ENCODE peak calls at places on chromosomes 16 and 17, in four cellular contexts. One of them, this sample, is unnamed.

GRCh38 chr16:80323187-80323807 is 217.5 kb upstream of the DYNLRB2 start:
- DNase-seq in GM12878: no peak
- DNase-seq in WTC11: no peak
- DNase-seq in K562: no peak
- DNase-seq in this sample: no peak

GRCh38 chr17:68035131-68035522 is 408 bp upstream of the KPNA2 start:
- DNase-seq in K562: no peak
- DNase-seq in WTC11: peak; percentile 93
- DNase-seq in GM12878: no peak
- DNase-seq in this sample: no peak

GRCh38 chr16:13076878-13077277 is 175.5 kb downstream of the SHISA9 start:
- DNase-seq in WTC11: no peak
- DNase-seq in K562: no peak
- DNase-seq in GM12878: no peak
- DNase-seq in this sample: no peak

GRCh38 chr16:64253525-64253924 is 868.3 kb downstream of the CDH11 start:
- DNase-seq in K562: no peak
- DNase-seq in GM12878: no peak
- DNase-seq in WTC11: no peak
- DNase-seq in this sample: no peak

GRCh38 chr16:89918453-89919347 is at the start of gene MC1R:
- DNase-seq in GM12878: no peak
- DNase-seq in WTC11: peak; percentile 48
- DNase-seq in K562: peak; percentile 80
- DNase-seq in this sample: peak; percentile 72

GRCh38 chr17:63150466-63150865 is 184.4 kb downstream of the TANC2 start:
- DNase-seq in GM12878: no peak
- DNase-seq in WTC11: no peak
- DNase-seq in K562: no peak
- DNase-seq in this sample: no peak

GRCh38 chr17:2071421-2072281 is 16.7 kb downstream of the HIC1 start:
- DNase-seq in GM12878: no peak
- DNase-seq in K562: no peak
- DNase-seq in WTC11: no peak
- DNase-seq in this sample: no peak

GRCh38 chr16:15976929-15977637 is 27.7 kb downstream of the ABCC1 start:
- DNase-seq in WTC11: no peak
- DNase-seq in GM12878: no peak
- DNase-seq in K562: no peak
- DNase-seq in this sample: no peak

GRCh38 chr17:81329927-81330883 is 35.1 kb upstream of the SLC38A10 start:
- DNase-seq in K562: no peak
- DNase-seq in WTC11: no peak
- DNase-seq in GM12878: no peak
- DNase-seq in this sample: no peak

GRCh38 chr17:56481654-56482053 is 111.8 kb upstream of the NOG start:
- DNase-seq in WTC11: no peak
- DNase-seq in GM12878: no peak
- DNase-seq in K562: no peak
- DNase-seq in this sample: no peak

GRCh38 chr16:30092373-30093010 is 768 bp upstream of the TBX6 start:
- DNase-seq in GM12878: peak; percentile 93
- DNase-seq in WTC11: peak; percentile 86
- DNase-seq in K562: peak; percentile 91
- DNase-seq in this sample: peak; percentile 94

GRCh38 chr17:72164340-72164739 is 43.5 kb downstream of the SOX9 start:
- DNase-seq in K562: no peak
- DNase-seq in GM12878: no peak
- DNase-seq in WTC11: no peak
- DNase-seq in this sample: no peak

GRCh38 chr17:49216953-49217650 is 6.6 kb downstream of the ABI3 start:
- DNase-seq in GM12878: no peak
- DNase-seq in K562: no peak
- DNase-seq in WTC11: no peak
- DNase-seq in this sample: peak; percentile 40

GRCh38 chr16:55495616-55496289 is 13.1 kb upstream of the LPCAT2 start:
- DNase-seq in WTC11: no peak
- DNase-seq in GM12878: no peak
- DNase-seq in K562: no peak
- DNase-seq in this sample: no peak

GRCh38 chr17:808003-808294 is 25.8 kb downstream of the MRM3 start:
- DNase-seq in K562: no peak
- DNase-seq in WTC11: no peak
- DNase-seq in GM12878: no peak
- DNase-seq in this sample: no peak

GRCh38 chr16:78666318-78666717 is 566.9 kb downstream of the WWOX start:
- DNase-seq in GM12878: no peak
- DNase-seq in WTC11: no peak
- DNase-seq in K562: no peak
- DNase-seq in this sample: peak; percentile 14

GRCh38 chr17:2449486-2449885 is 48.6 kb upstream of the MNT start:
- DNase-seq in WTC11: no peak
- DNase-seq in K562: no peak
- DNase-seq in GM12878: no peak
- DNase-seq in this sample: peak; percentile 51

GRCh38 chr17:21098934-21099687 is 27.7 kb upstream of the DHRS7B start:
- DNase-seq in GM12878: peak; percentile 65
- DNase-seq in WTC11: peak; percentile 81
- DNase-seq in K562: peak; percentile 91
- DNase-seq in this sample: peak; percentile 90

GRCh38 chr17:12909511-12909910 is 108.3 kb downstream of the ELAC2 start:
- DNase-seq in K562: no peak
- DNase-seq in GM12878: no peak
- DNase-seq in WTC11: no peak
- DNase-seq in this sample: no peak

GRCh38 chr17:71085238-71086033 is 916.1 kb downstream of the KCNJ2 start:
- DNase-seq in GM12878: no peak
- DNase-seq in WTC11: peak; percentile 70
- DNase-seq in K562: no peak
- DNase-seq in this sample: peak; percentile 30

GRCh38 chr17:59311051-59311468 is 20.4 kb upstream of the YPEL2 start:
- DNase-seq in WTC11: peak; percentile 18
- DNase-seq in GM12878: peak; percentile 28
- DNase-seq in K562: peak; percentile 66
- DNase-seq in this sample: peak; percentile 81

GRCh38 chr17:40341808-40342574 is 22.5 kb downstream of the GJD3 start:
- DNase-seq in GM12878: no peak
- DNase-seq in K562: peak; percentile 77
- DNase-seq in WTC11: peak; percentile 82
- DNase-seq in this sample: peak; percentile 93

GRCh38 chr17:2214887-2215615 is 88.5 kb downstream of the SMG6 start:
- DNase-seq in K562: no peak
- DNase-seq in GM12878: no peak
- DNase-seq in WTC11: no peak
- DNase-seq in this sample: peak; percentile 43

GRCh38 chr17:75978938-75979704 is at the start of the genes ACOX1 and TEN1:
- DNase-seq in K562: peak; percentile 92
- DNase-seq in WTC11: peak; percentile 96
- DNase-seq in GM12878: peak; percentile 80
- DNase-seq in this sample: peak; percentile 97

GRCh38 chr17:75654176-75654575 is 12.8 kb downstream of the RECQL5 start:
- DNase-seq in WTC11: no peak
- DNase-seq in GM12878: no peak
- DNase-seq in K562: no peak
- DNase-seq in this sample: no peak

GRCh38 chr17:80743181-80743771 is 198.6 kb downstream of the RPTOR start:
- DNase-seq in WTC11: no peak
- DNase-seq in K562: no peak
- DNase-seq in GM12878: no peak
- DNase-seq in this sample: no peak

GRCh38 chr17:1644493-1645206 is 882 bp downstream of the SCARF1 start:
- DNase-seq in K562: no peak
- DNase-seq in WTC11: no peak
- DNase-seq in GM12878: peak; percentile 61
- DNase-seq in this sample: no peak

GRCh38 chr17:53896047-53896446 is 73.3 kb downstream of the KIF2B start:
- DNase-seq in WTC11: no peak
- DNase-seq in GM12878: no peak
- DNase-seq in K562: no peak
- DNase-seq in this sample: no peak

GRCh38 chr16:89522287-89522686 is 14.1 kb downstream of the SPG7 start:
- DNase-seq in GM12878: no peak
- DNase-seq in WTC11: peak; percentile 25
- DNase-seq in K562: no peak
- DNase-seq in this sample: no peak

GRCh38 chr17:55549140-55549539 is 37.9 kb upstream of the SMIM36 start:
- DNase-seq in K562: peak; percentile 39
- DNase-seq in GM12878: no peak
- DNase-seq in WTC11: no peak
- DNase-seq in this sample: no peak

GRCh38 chr17:75661531-75661930 is 5.4 kb downstream of the RECQL5 start:
- DNase-seq in K562: no peak
- DNase-seq in WTC11: no peak
- DNase-seq in GM12878: no peak
- DNase-seq in this sample: no peak

GRCh38 chr17:34307110-34307509 is 12.1 kb upstream of the CCL8 start:
- DNase-seq in K562: no peak
- DNase-seq in WTC11: no peak
- DNase-seq in GM12878: no peak
- DNase-seq in this sample: no peak

DNA sequence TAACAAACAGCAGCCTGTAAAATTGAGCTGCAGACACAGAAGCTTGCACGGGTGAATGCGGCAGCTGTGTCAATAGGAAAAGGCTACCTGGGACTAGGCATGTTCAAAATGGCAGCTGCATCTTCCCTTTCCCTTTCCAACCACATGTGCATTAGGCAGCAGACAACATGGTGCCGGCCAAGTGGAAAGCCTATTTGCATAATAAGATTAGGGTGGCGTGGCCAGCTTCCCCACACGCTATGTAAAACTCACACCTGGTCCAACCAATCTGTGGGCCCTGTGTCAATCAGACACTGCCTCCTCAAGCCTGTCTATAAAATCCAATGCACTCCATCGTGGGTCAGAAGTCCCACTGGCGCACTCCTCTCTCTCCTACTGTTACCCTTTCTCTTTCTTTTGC is 61.0 kb upstream of the RBBP6 start:
- DNase-seq in WTC11: no peak
- DNase-seq in K562: no peak
- DNase-seq in GM12878: no peak
- DNase-seq in this sample: no peak
- TF ChIP-seq USF1 in WTC11: no peak
- TF ChIP-seq USF1 in K562: no peak
- TF ChIP-seq USF1 in GM12878: no peak
- TF ChIP-seq USF1 in this sample: no peak

DNA sequence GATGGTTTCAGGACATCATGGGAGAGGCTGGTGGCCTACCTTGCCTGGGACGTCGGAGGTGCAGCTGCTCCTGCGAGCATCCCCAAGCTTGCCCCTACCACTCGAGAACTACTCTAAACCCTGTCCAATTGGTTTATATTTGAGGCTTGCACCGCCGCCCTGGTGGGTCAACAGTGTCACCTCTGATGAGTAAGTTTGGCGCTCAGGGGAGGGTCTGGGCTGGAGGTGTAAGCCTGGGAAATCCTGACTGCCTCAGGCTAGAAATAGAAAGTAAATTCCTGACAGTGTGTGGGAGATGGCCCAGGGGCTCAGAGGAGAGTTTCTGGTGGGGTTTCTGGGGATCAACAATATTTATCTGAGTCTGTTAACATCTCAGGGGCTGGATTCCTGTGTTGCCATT is 48.2 kb downstream of the CCDC42 start:
- DNase-seq in WTC11: peak; percentile 28
- DNase-seq in GM12878: no peak
- DNase-seq in K562: no peak
- DNase-seq in this sample: no peak
- TF ChIP-seq USF1 in WTC11: no peak
- TF ChIP-seq USF1 in GM12878: no peak
- TF ChIP-seq USF1 in K562: no peak
- TF ChIP-seq USF1 in this sample: no peak

GRCh38 chr17:78121801-78122220 is 6.7 kb downstream of the TMC6 start:
- DNase-seq in GM12878: no peak
- DNase-seq in K562: no peak
- DNase-seq in WTC11: no peak
- DNase-seq in this sample: no peak

GRCh38 chr17:78120537-78120936 is 8.0 kb downstream of the TMC6 start:
- DNase-seq in K562: no peak
- DNase-seq in GM12878: no peak
- DNase-seq in WTC11: no peak
- DNase-seq in this sample: no peak

GRCh38 chr17:78122221-78122990 is 6.1 kb downstream of the TMC6 start:
- DNase-seq in K562: no peak
- DNase-seq in GM12878: no peak
- DNase-seq in WTC11: no peak
- DNase-seq in this sample: no peak

GRCh38 chr17:78122991-78123249 is 5.6 kb downstream of the TMC6 start:
- DNase-seq in GM12878: no peak
- DNase-seq in K562: no peak
- DNase-seq in WTC11: no peak
- DNase-seq in this sample: no peak

DNA sequence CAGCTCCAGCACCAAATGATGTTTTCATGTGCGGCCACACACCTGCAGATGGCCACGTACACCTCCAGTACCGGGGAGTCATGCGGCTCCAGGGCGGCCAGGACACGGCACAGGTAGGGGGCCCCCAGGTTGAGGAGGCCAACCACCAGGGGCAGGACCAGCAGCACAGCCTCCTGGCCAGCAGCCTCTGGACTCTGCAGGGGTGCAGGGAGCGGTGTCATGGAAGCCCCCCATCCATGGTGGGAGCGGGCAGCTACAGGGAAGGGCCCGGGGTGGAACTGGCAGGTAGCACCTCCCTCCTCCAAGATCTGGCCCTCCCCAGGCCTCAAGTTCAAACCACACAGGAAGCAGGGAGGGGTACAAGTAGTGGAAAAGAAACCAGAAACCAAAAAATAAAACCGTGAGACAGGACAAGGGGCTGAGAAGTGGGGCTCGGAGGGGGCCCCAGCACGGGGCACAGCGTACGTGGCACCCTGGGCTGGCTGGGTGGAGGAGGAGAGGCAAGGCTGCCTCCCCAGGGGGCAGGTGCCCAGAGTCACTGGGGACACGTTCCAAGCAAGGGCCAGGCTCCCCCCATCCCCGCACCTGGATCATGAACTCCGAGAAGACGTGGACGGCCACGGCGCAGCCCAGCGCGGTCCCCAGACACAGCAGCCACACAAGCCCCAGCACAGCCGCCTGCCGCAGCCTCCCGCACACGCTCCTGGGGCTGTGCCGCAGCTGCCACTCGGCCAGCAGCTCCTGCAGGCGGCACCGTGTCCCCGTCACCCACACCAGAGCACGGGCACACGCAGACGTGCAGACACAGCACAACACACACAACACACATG is 7.4 kb downstream of the TMC6 start:
- DNase-seq in GM12878: no peak
- DNase-seq in K562: no peak
- DNase-seq in WTC11: no peak
- DNase-seq in this sample: no peak
- TF ChIP-seq USF1 in GM12878: no peak
- TF ChIP-seq USF1 in K562: no peak
- TF ChIP-seq USF1 in WTC11: no peak
- TF ChIP-seq USF1 in this sample: no peak

DNA sequence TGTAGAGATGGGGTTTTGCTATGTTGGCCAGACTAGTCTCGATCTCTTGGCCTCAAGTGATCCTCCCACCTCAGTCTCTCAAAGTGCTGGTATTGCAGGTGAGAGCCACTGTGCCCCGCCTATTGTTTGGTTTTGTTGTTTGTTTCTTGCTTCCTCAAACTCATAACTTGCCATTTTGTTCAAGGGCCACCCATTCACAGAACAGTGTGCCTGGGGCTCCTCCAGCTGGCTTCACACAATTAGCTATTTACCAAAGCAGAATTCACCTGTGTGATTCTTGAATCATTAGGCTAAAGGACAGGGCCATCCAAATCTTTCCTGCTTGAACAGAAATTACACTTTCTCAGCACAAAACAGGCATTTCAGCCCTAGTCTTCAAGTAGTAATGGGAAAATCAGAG is 7.2 kb downstream of the ABHD15 start:
- DNase-seq in WTC11: no peak
- DNase-seq in K562: no peak
- DNase-seq in GM12878: no peak
- DNase-seq in this sample: no peak
- TF ChIP-seq USF1 in WTC11: no peak
- TF ChIP-seq USF1 in K562: no peak
- TF ChIP-seq USF1 in GM12878: no peak
- TF ChIP-seq USF1 in this sample: no peak

This sample was measured in SK-N-SH.